ENCODE peak calls at places on chromosomes 3 and 15, in six cellular contexts. U is right cardiac atrium, Y is fibroblast of lung, N is pancreas, X is IMR-90, I is foreskin keratinocyte. Q is an unnamed sample.

GRCh38 chr15:98217356-98217755 is 256.9 kb downstream of the ARRDC4 start:
- DNase-seq in N (no peak), X (no peak), Y (no peak), U (no peak), I (no peak), Q (no peak)

GRCh38 chr3:188439080-188439479 is 285.1 kb downstream of the LPP start:
- DNase-seq in X (no peak), N (no peak), U (no peak), Y (no peak), I (no peak), Q (no peak)

GRCh38 chr3:46417841-46418611 is 11.0 kb downstream of the CCRL2 start:
- DNase-seq in U (no peak), Y (no peak), I (no peak), N (no peak), X (no peak), Q (no peak)

GRCh38 chr3:197021729-197022404 is 7.8 kb downstream of the MELTF start:
- DNase-seq in X (no peak), U (no peak), N (no peak), Y (no peak), I (no peak), Q (no peak)

GRCh38 chr3:41881233-41881821 is 80.6 kb downstream of the ULK4 start:
- DNase-seq in N (no peak), U (no peak), X (peak; percentile 48), I (peak; percentile 29), Y (peak; percentile 68), Q (no peak)

GRCh38 chr3:72595376-72595775 is 252.9 kb downstream of the SHQ1 start:
- DNase-seq in Y (no peak), U (no peak), X (no peak), N (no peak), I (no peak), Q (no peak)

GRCh38 chr3:133742351-133743091 is 3.7 kb upstream of the TF start:
- DNase-seq in X (peak; percentile 29), Y (peak; percentile 50), U (no peak), N (no peak), I (no peak), Q (no peak)

GRCh38 chr15:74320358-74321247 is 46.8 kb downstream of the CYP11A1 start:
- DNase-seq in I (no peak), N (no peak), U (peak; percentile 85), Y (peak; percentile 45), X (peak; percentile 23), Q (no peak)

GRCh38 chr3:4675704-4676103 is 182.6 kb downstream of the ITPR1 start:
- DNase-seq in U (no peak), X (no peak), I (no peak), N (no peak), Y (no peak), Q (no peak)

GRCh38 chr15:66611257-66612053 is 45.7 kb upstream of the LCTL start:
- DNase-seq in I (no peak), X (no peak), Y (no peak), N (peak; percentile 87), U (no peak), Q (no peak)

GRCh38 chr15:101203607-101204006 is 48.2 kb downstream of the CHSY1 start:
- DNase-seq in N (no peak), U (no peak), Y (no peak), X (no peak), I (no peak), Q (no peak)

GRCh38 chr3:69129531-69129930 is 7.1 kb upstream of the LMOD3 start:
- DNase-seq in I (no peak), N (no peak), Y (peak; percentile 91), X (no peak), U (no peak), Q (no peak)

GRCh38 chr3:53812434-53812833 is 33.8 kb downstream of the CHDH start:
- DNase-seq in Y (no peak), U (no peak), N (no peak), I (no peak), X (no peak), Q (no peak)

GRCh38 chr3:120114981-120115380 is 20.7 kb upstream of the GSK3B start:
- DNase-seq in X (peak; percentile 76), I (peak; percentile 41), U (no peak), Y (peak; percentile 25), N (no peak), Q (no peak)

GRCh38 chr3:88031543-88032148 is 27.2 kb downstream of the CGGBP1 start:
- DNase-seq in U (no peak), N (no peak), I (peak; percentile 37), X (peak; percentile 27), Y (peak; percentile 67), Q (no peak)

GRCh38 chr15:38588672-38589071 is 24.1 kb upstream of the RASGRP1 start:
- DNase-seq in I (peak; percentile 26), X (no peak), N (no peak), Y (no peak), U (no peak), Q (no peak)

GRCh38 chr3:194587438-194587931 is 45.7 kb downstream of the TMEM44 start:
- DNase-seq in N (no peak), U (peak; percentile 94), X (peak; percentile 70), Y (peak; percentile 84), I (no peak), Q (no peak)

GRCh38 chr3:195794708-195795107 is 17.0 kb downstream of the MUC4 start:
- DNase-seq in U (no peak), X (no peak), N (no peak), I (no peak), Y (no peak), Q (no peak)

GRCh38 chr3:139679218-139679617 is 1.4 kb upstream of the NMNAT3 start:
- DNase-seq in X (no peak), I (no peak), Y (no peak), U (no peak), N (no peak), Q (no peak)

GRCh38 chr3:53162672-53163458 is 1.9 kb downstream of the PRKCD start:
- DNase-seq in I (peak; percentile 22), X (no peak), N (peak; percentile 40), Y (no peak), U (no peak), Q (no peak)

GRCh38 chr15:55789066-55789660 is 46.2 kb upstream of the PRTG start:
- DNase-seq in I (no peak), X (no peak), N (no peak), U (peak; percentile 73), Y (no peak), Q (no peak)

GRCh38 chr15:69615756-69616155 is 163.1 kb downstream of the RPLP1 start:
- DNase-seq in Y (no peak), I (no peak), U (no peak), X (no peak), N (no peak), Q (no peak)

GRCh38 chr15:74289671-74290070 is 53.5 kb downstream of the CCDC33 start:
- DNase-seq in N (no peak), X (no peak), U (no peak), Y (no peak), I (no peak), Q (no peak)

GRCh38 chr3:107716734-107717133 is 194.0 kb downstream of the BBX start:
- DNase-seq in Y (no peak), N (no peak), I (no peak), X (no peak), U (no peak), Q (no peak)

DNA sequence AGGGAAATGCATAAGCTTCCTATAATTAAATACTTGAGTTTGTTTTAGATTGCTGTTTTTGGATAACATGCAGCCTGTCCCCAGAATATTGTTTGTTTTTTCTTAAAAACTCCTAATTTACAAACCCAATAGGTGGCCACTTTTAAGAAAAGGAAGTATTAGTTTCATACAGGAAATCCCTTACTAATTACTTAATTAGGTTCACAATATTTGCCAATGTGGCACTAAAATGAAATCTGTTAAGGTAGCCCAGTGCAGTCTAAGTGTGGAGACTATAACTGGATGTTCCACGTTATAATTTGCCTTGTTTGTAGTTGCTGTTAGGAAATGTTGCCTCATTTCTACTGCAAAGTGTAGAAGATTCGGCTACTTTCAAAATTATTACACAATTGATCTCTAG is 195.8 kb downstream of the BBX start:
- DNase-seq in U (no peak), Y (no peak), I (no peak), X (no peak), N (no peak), Q (no peak)
- H3K27ac ChIP-seq in U (no peak overlapping the region), Y (no peak overlapping the region), I (no peak overlapping the region), X (no peak overlapping the region), N (no peak overlapping the region), Q (no peak overlapping the region)

DNA sequence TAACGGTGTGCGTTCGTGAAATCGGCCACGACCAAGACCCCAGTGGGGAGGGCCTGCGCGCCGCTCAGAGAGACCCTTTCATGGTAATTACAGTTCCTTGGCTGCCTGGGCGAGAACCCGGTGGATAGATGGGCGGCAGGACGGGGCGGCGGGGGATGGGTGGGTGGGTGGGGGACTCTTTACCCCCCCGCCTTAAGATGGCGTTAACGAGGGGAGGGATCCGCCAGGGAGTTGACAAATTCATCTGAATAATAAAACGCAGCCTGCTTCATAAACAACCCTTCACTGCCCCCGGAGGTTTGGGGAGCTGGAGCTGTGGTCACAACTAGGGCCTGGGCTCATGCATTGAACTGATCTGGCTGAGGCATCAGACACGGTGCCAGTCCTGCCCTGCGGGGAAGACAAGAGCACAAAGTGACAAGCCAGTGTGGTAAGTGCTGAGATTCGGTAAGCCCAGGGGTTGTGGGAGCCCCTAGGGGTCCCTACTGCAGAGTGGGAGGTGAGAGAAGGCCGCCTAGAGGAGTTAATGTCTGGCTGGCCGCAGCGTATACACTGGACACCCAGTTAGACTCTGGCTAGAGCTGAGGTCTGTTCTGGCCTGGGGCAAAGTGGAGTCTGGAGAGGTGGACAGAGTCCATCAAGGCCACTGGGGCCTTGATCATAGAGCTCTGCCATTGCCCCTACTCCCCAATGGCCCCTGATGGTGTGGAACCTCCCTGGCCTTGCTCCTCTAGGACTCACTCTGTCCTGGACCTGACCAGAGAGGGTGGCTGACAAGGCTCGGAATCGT is 766 bp downstream of the MRAS start:
- DNase-seq in N (no peak), Y (peak; percentile 14), U (peak; percentile 73), X (peak; percentile 26), I (no peak), Q (no peak)
- H3K27ac ChIP-seq in N (peak overlapping the region; percentile 88), Y (peak overlapping the region; percentile 47), U (peak overlapping the region; percentile 89), X (peak overlapping the region; percentile 70), I (no peak overlapping the region), Q (no peak overlapping the region)

GRCh38 chr3:105828703-105829102 is 40.1 kb downstream of the CBLB start:
- DNase-seq in N (no peak), U (no peak), X (no peak), Y (no peak), I (no peak), Q (no peak)
- H3K27ac ChIP-seq in N (no peak overlapping the region), U (no peak overlapping the region), X (no peak overlapping the region), Y (no peak overlapping the region), I (no peak overlapping the region), Q (no peak overlapping the region)

GRCh38 chr3:124413393-124413792 is 316.9 kb upstream of the UMPS start:
- DNase-seq in N (no peak), X (no peak), Y (no peak), U (no peak), I (no peak), Q (no peak)
- H3K27ac ChIP-seq in N (no peak overlapping the region), X (no peak overlapping the region), Y (no peak overlapping the region), U (no peak overlapping the region), I (no peak overlapping the region), Q (no peak overlapping the region)